ENCODE peak calls at places on chromosome 21, in nine cellular contexts. P is SW 1271; C is ELF-1; D is endothelial cell; B is stimulated activated CD8-positive, alpha-beta memory T cell treated with anti-CD3 and anti-CD28 coated beads, Interleukin-7, amount 100 ng/mL, for 24 hours; O is NCI-H510A treated with DMSO at 0.1 percent for 48 hours; N is T1000; U is GM12865; J is lung. K is an unnamed sample.

GRCh38 chr21:44947930-44948331 is 8.1 kb downstream of the SLX9 start:
- DNase-seq in U (no peak), J (no peak), P (no peak), O (no peak), C (no peak), B (no peak), N (no peak), D (no peak), K (peak)

GRCh38 chr21:26011292-26011940 is 159.2 kb downstream of the APP start:
- DNase-seq in P (no peak), O (no peak), B (no peak), U (no peak), N (no peak), J (no peak), C (no peak), D (no peak), K (no peak)

GRCh38 chr21:14880922-14881321 is 183.9 kb downstream of the NRIP1 start:
- DNase-seq in P (no peak), O (no peak), U (no peak), D (no peak), J (no peak), B (no peak), C (no peak), N (no peak), K (no peak)

GRCh38 chr21:36499578-36500471 is 19.9 kb upstream of the CLDN14 start:
- DNase-seq in D (no peak), B (no peak), P (no peak), O (no peak), C (peak), J (no peak), N (no peak), U (no peak), K (no peak)

GRCh38 chr21:31526040-31526439 is 133.5 kb upstream of the SOD1 start:
- DNase-seq in B (no peak), U (no peak), P (no peak), J (no peak), O (no peak), D (no peak), N (peak), C (peak), K (peak)

GRCh38 chr21:33750017-33750416 is 107.7 kb downstream of the ITSN1 start:
- DNase-seq in D (no peak), J (no peak), P (no peak), C (no peak), N (no peak), O (no peak), B (no peak), U (no peak), K (no peak)

GRCh38 chr21:39984613-39985012 is 117.4 kb downstream of the PCP4 start:
- DNase-seq in B (no peak), D (no peak), N (no peak), U (no peak), P (no peak), C (no peak), J (no peak), O (no peak), K (no peak)

GRCh38 chr21:38306833-38307232 is 50.0 kb downstream of the KCNJ15 start:
- DNase-seq in O (no peak), J (no peak), P (no peak), U (no peak), B (no peak), C (no peak), D (no peak), N (no peak), K (no peak)